ENCODE peak calls at places on chromosomes 5 and 9, in five cellular contexts. K, A, W, O and D are unnamed samples.
A peak's percentile ranks its signal among the peaks of the same experiment; 100 is the strongest.

GRCh38 chr9:131530546-131530929 is 525 bp downstream of the UCK1 start:
- DNase-seq in K (peak; percentile 76), A (peak; percentile 61), W (peak; percentile 76), O (peak; percentile 26), D (peak; percentile 63)

GRCh38 chr5:322942-323879 is 1.7 kb downstream of the AHRR start:
- DNase-seq in K (no peak), A (peak; percentile 42), W (no peak), O (no peak), D (no peak)

GRCh38 chr5:114363837-114364236 is 2.0 kb downstream of the KCNN2 start:
- DNase-seq in K (no peak), A (no peak), W (no peak), O (no peak), D (no peak)

GRCh38 chr5:180618830-180619562 is 27.7 kb upstream of the SCGB3A1 start:
- DNase-seq in K (no peak), A (peak; percentile 69), W (no peak), O (no peak), D (peak; percentile 64)

GRCh38 chr5:65832152-65832551 is 94.2 kb upstream of the ERBIN start:
- DNase-seq in K (no peak), A (no peak), W (no peak), O (no peak), D (no peak)

GRCh38 chr5:96146675-96147074 is 185.0 kb upstream of the ELL2 start:
- DNase-seq in K (no peak), A (peak; percentile 76), W (no peak), O (no peak), D (no peak)

GRCh38 chr9:114385412-114386181 is 2.2 kb downstream of the AKNA start:
- DNase-seq in K (peak; percentile 94), A (peak; percentile 86), W (peak; percentile 46), O (peak; percentile 64), D (no peak)

GRCh38 chr5:16726538-16726946 is 109.7 kb upstream of the RETREG1 start:
- DNase-seq in K (no peak), A (no peak), W (no peak), O (no peak), D (no peak)

GRCh38 chr5:164013077-164013670 is 507.8 kb downstream of the MAT2B start:
- DNase-seq in K (no peak), A (peak; percentile 87), W (peak; percentile 65), O (no peak), D (peak; percentile 64)

GRCh38 chr5:96629774-96630173 is 32.4 kb upstream of the CAST start:
- DNase-seq in K (no peak), A (peak; percentile 79), W (peak; percentile 18), O (no peak), D (peak; percentile 70)

GRCh38 chr9:17003576-17004240 is 131.1 kb upstream of the CNTLN start:
- DNase-seq in K (no peak), A (peak; percentile 78), W (no peak), O (no peak), D (no peak)

GRCh38 chr9:124852829-124853531 is at the start of gene WDR38:
- DNase-seq in K (peak; percentile 83), A (peak; percentile 89), W (peak; percentile 91), O (peak; percentile 77), D (peak; percentile 93)

GRCh38 chr5:111755942-111756353 is 1.0 kb downstream of the NREP start:
- DNase-seq in K (no peak), A (peak; percentile 69), W (no peak), O (no peak), D (no peak)

GRCh38 chr9:93810028-93810971 is 144.9 kb downstream of the BARX1 start:
- DNase-seq in K (no peak), A (no peak), W (no peak), O (no peak), D (no peak)

GRCh38 chr9:78568774-78569173 is 271.8 kb downstream of the PSAT1 start:
- DNase-seq in K (no peak), A (no peak), W (no peak), O (no peak), D (no peak)

GRCh38 chr5:53730938-53731337 is 170.5 kb downstream of the NDUFS4 start:
- DNase-seq in K (no peak), A (no peak), W (no peak), O (no peak), D (no peak)

GRCh38 chr9:76451234-76451633 is 7.7 kb upstream of the GCNT1 start:
- DNase-seq in K (no peak), A (peak; percentile 74), W (no peak), O (no peak), D (no peak)

GRCh38 chr9:90895786-90896185 is 94.2 kb downstream of the SYK start:
- DNase-seq in K (no peak), A (no peak), W (no peak), O (no peak), D (no peak)

GRCh38 chr9:137227057-137227852 is at the start of gene RNF224:
- DNase-seq in K (peak; percentile 79), A (peak; percentile 88), W (peak; percentile 98), O (peak; percentile 66), D (peak; percentile 72)

GRCh38 chr5:167442922-167443321 is 848.5 kb upstream of the WWC1 start:
- DNase-seq in K (no peak), A (no peak), W (peak; percentile 15), O (no peak), D (no peak)

GRCh38 chr5:64497390-64497789 is 8.4 kb upstream of the RGS7BP start:
- DNase-seq in K (no peak), A (peak; percentile 5), W (no peak), O (no peak), D (no peak)

GRCh38 chr5:143837306-143837848 is 25.4 kb downstream of the HMHB1 start:
- DNase-seq in K (no peak), A (peak; percentile 77), W (no peak), O (no peak), D (no peak)

GRCh38 chr5:17154211-17154996 is 63.0 kb upstream of the BASP1 start:
- DNase-seq in K (no peak), A (peak; percentile 44), W (no peak), O (no peak), D (no peak)

GRCh38 chr9:31519424-31519823 is 865.0 kb upstream of the ACO1 start:
- DNase-seq in K (no peak), A (no peak), W (no peak), O (no peak), D (no peak)

DNA sequence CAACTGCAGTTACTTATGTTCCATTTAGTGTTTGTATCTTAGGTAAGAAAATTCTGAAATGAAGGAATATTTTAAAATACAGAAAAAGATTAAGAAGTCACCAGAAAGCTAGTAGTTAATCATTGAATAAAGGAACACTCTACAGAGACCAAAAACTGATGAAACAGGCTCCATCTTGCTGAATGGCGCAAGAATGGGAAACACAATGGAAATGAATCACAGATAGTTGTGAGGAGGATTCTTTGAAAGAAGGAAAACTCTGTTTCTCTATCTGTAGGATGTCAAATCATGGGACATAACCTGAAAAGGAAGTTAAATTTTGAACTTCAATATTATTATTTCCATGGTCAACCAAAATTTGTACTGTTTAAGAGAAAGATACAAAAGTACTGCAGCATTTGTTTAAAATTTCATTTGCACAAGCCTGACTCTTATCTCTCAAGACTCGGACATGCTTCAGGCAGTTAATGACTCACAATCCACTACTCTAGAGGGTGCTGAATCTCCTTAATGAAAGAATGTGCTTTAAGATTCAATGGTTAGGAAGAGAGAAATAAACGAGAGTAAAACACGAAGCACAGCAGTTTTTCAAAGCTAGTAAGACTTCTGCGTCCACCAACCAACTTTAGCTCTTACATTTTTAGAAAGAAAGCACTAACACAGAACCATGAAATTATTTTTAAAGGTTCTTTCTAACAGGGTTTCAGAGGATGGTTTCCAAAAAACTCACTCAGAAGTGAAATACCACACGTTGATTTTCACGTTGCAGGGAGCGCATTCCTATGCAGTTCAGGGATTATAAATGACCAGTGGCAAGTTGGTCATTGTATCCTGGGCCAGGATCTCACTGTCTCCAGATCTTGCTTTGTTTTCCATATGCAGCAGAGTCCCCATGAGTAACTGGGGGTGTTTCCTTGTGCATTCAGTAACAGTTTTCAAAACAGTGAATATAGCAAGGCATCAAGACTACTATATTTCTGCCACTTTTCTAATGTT is 1064.6 kb upstream of the DMAC1 start:
- DNase-seq in K (no peak), A (no peak), W (no peak), O (no peak), D (no peak)
- H3K36me3 ChIP-seq in K (no peaks in the 10 kb centered on the region), A (no peaks in the 10 kb centered on the region), W (no peaks in the 10 kb centered on the region), O (no peaks in the 10 kb centered on the region), D (no peaks in the 10 kb centered on the region)

DNA sequence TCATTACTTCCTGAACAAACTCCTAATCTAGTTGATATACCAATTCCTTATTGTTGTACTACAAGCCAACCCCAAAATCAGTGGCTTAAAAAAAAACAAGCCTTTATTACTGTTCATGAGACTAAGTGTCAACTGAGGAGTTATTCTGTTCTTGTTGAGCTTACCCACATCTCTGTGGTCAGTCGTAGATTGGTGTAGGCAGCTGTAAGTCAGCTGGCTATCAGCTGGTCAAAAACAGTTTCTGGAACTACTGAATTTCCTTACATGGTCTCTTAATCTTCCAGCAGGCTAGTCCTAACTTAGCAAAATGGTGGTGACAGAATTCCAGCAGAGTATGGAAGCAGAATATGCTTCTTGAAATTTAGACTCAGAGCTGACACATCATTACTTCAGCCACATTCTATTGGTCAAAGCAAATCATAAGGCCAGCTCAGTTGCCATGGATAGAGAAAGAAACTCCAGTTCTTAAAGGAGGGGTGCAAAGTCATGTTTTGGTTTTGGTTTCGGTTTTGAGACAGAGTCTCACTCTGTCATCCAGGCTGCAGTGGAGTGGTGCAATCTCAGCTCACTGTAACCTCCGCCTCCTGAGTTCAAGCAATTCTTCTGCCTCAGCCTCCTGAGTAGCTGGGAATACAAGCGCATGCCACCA is 386.1 kb upstream of the MPDZ start:
- DNase-seq in K (no peak), A (peak; percentile 45), W (no peak), O (no peak), D (no peak)
- H3K4me3 ChIP-seq in K (no peak overlapping the region), A (peak overlapping the region; percentile 40), W (no peak overlapping the region), O (no peak overlapping the region), D (no peak overlapping the region)

GRCh38 chr9:121313458-121314152 is 45.6 kb downstream of the GSN start:
- DNase-seq in K (peak; percentile 61), A (no peak), W (no peak), O (peak; percentile 12), D (no peak)
- H3K36me3 ChIP-seq in K (peaks cover 99% of the 10 kb centered on the region), A (peaks cover 79% of the 10 kb centered on the region), W (peaks cover 46% of the 10 kb centered on the region), O (peaks cover 3% of the 10 kb centered on the region), D (no peaks in the 10 kb centered on the region)

GRCh38 chr5:138213161-138214029 is at the start of gene CDC23:
- DNase-seq in K (peak; percentile 96), A (peak; percentile 99), W (peak; percentile 94), O (peak; percentile 90), D (peak; percentile 95)

GRCh38 chr5:138212828-138213160 is 329 bp downstream of the CDC23 start:
- DNase-seq in K (no peak), A (peak; percentile 58), W (peak; percentile 1), O (no peak), D (peak; percentile 12)

GRCh38 chr5:138210985-138211384 is 2.1 kb downstream of the CDC23 start:
- DNase-seq in K (no peak), A (no peak), W (no peak), O (no peak), D (no peak)

GRCh38 chr5:138216799-138217198 is 3.7 kb upstream of the CDC23 start:
- DNase-seq in K (no peak), A (no peak), W (no peak), O (no peak), D (no peak)
- H3K4me3 ChIP-seq in K (no peak overlapping the region), A (no peak overlapping the region), W (no peak overlapping the region), O (no peak overlapping the region), D (no peak overlapping the region)